ENCODE peak calls at places on chromosomes 4 and X, in four cellular contexts. U is HCT116, P is K562, Z is HepG2. N is an unnamed sample.
A peak's percentile ranks its signal among the peaks of the same experiment; 100 is the strongest.

GRCh38 chr4:175531405-175532091 is 280.5 kb downstream of the GPM6A start:
- DNase-seq in U (no peak), P (no peak), Z (no peak), N (no peak)

GRCh38 chrX:68694429-68695205 is 47.2 kb downstream of the STARD8 start:
- DNase-seq in U (no peak), P (no peak), Z (no peak), N (no peak)

GRCh38 chr4:7777871-7778523 is 161.7 kb downstream of the AFAP1 start:
- DNase-seq in U (no peak), P (no peak), Z (no peak), N (no peak)

GRCh38 chr4:188037003-188037713 is 41.6 kb downstream of the ZFP42 start:
- DNase-seq in U (no peak), P (no peak), Z (no peak), N (no peak)

GRCh38 chr4:53088132-53088531 is 226.0 kb downstream of the RASL11B start:
- DNase-seq in U (no peak), P (no peak), Z (no peak), N (no peak)

GRCh38 chr4:30380404-30380998 is 339.7 kb upstream of the PCDH7 start:
- DNase-seq in U (peak; percentile 65), P (peak; percentile 40), Z (peak; percentile 23), N (peak; percentile 17)

GRCh38 chr4:80967346-80967745 is 63.2 kb upstream of the BMP3 start:
- DNase-seq in U (no peak), P (no peak), Z (no peak), N (no peak)

GRCh38 chr4:149279331-149279730 is 536.3 kb downstream of the IQCM start:
- DNase-seq in U (no peak), P (no peak), Z (no peak), N (no peak)

GRCh38 chr4:151689211-151689991 is 71.4 kb downstream of the GATB start:
- DNase-seq in U (no peak), P (no peak), Z (no peak), N (no peak)

GRCh38 chrX:17634542-17635207 is 102.6 kb upstream of the SCML1 start:
- DNase-seq in U (no peak), P (no peak), Z (no peak), N (no peak)

GRCh38 chrX:38045697-38046096 is 39.3 kb downstream of the SYTL5 start:
- DNase-seq in U (no peak), P (no peak), Z (no peak), N (no peak)

GRCh38 chr4:1976416-1977352 is 32.1 kb downstream of the NELFA start:
- DNase-seq in U (no peak), P (no peak), Z (no peak), N (no peak)

GRCh38 chr4:29046166-29046565 is 1674.0 kb upstream of the PCDH7 start:
- DNase-seq in U (no peak), P (no peak), Z (no peak), N (no peak)

GRCh38 chr4:156330436-156331031 is 376.9 kb upstream of the CTSO start:
- DNase-seq in U (no peak), P (no peak), Z (no peak), N (no peak)

GRCh38 chr4:61173799-61174198 is 26.3 kb upstream of the ADGRL3 start:
- DNase-seq in U (no peak), P (no peak), Z (no peak), N (no peak)

GRCh38 chrX:43552703-43553102 is 103.4 kb upstream of the MAOA start:
- DNase-seq in U (no peak), P (no peak), Z (no peak), N (no peak)

GRCh38 chr4:6332042-6332668 is 62.5 kb downstream of the WFS1 start:
- DNase-seq in U (no peak), P (peak; percentile 66), Z (no peak), N (peak; percentile 84)

GRCh38 chrX:139446832-139447231 is 83.7 kb upstream of the F9 start:
- DNase-seq in U (no peak), P (no peak), Z (no peak), N (no peak)

GRCh38 chrX:155179343-155179997 is 36.8 kb upstream of the VBP1 start:
- DNase-seq in U (no peak), P (no peak), Z (no peak), N (no peak)

GRCh38 chrX:103063918-103064434 is at the start of gene BEX1:
- DNase-seq in U (no peak), P (no peak), Z (peak; percentile 35), N (peak; percentile 86)

GRCh38 chr4:128869801-128870509 is 60.5 kb downstream of the JADE1 start:
- DNase-seq in U (no peak), P (no peak), Z (no peak), N (no peak)

GRCh38 chr4:761739-762138 is 56.1 kb downstream of the PCGF3 start:
- DNase-seq in U (no peak), P (no peak), Z (no peak), N (no peak)

GRCh38 chrX:130176354-130176776 is 4.6 kb downstream of the RAB33A start:
- DNase-seq in U (no peak), P (no peak), Z (no peak), N (no peak)

GRCh38 chr4:150943831-150944230 is 71.3 kb downstream of the LRBA start:
- DNase-seq in U (no peak), P (no peak), Z (no peak), N (no peak)

GRCh38 chr4:148515248-148515647 is 73.0 kb upstream of the NR3C2 start:
- DNase-seq in U (peak; percentile 21), P (no peak), Z (no peak), N (no peak)

GRCh38 chrX:148928803-148929202 is 428.4 kb downstream of the AFF2 start:
- DNase-seq in U (no peak), P (no peak), Z (no peak), N (no peak)

GRCh38 chr4:82230310-82230709 is 143.5 kb downstream of the HNRNPD start:
- DNase-seq in U (no peak), P (no peak), Z (no peak), N (no peak)

GRCh38 chrX:63635750-63636149 is 149.3 kb downstream of the ARHGEF9 start:
- DNase-seq in U (no peak), P (no peak), Z (no peak), N (no peak)

GRCh38 chr4:76548704-76549103 is 113.7 kb downstream of the SHROOM3 start:
- DNase-seq in U (no peak), P (no peak), Z (no peak), N (no peak)

GRCh38 chr4:23878912-23879732 is 10.7 kb downstream of the PPARGC1A start:
- DNase-seq in U (no peak), P (no peak), Z (no peak), N (no peak)

GRCh38 chrX:69153060-69153730 is 12.1 kb downstream of the PJA1 start:
- DNase-seq in U (no peak), P (no peak), Z (peak; percentile 34), N (peak; percentile 15)

DNA sequence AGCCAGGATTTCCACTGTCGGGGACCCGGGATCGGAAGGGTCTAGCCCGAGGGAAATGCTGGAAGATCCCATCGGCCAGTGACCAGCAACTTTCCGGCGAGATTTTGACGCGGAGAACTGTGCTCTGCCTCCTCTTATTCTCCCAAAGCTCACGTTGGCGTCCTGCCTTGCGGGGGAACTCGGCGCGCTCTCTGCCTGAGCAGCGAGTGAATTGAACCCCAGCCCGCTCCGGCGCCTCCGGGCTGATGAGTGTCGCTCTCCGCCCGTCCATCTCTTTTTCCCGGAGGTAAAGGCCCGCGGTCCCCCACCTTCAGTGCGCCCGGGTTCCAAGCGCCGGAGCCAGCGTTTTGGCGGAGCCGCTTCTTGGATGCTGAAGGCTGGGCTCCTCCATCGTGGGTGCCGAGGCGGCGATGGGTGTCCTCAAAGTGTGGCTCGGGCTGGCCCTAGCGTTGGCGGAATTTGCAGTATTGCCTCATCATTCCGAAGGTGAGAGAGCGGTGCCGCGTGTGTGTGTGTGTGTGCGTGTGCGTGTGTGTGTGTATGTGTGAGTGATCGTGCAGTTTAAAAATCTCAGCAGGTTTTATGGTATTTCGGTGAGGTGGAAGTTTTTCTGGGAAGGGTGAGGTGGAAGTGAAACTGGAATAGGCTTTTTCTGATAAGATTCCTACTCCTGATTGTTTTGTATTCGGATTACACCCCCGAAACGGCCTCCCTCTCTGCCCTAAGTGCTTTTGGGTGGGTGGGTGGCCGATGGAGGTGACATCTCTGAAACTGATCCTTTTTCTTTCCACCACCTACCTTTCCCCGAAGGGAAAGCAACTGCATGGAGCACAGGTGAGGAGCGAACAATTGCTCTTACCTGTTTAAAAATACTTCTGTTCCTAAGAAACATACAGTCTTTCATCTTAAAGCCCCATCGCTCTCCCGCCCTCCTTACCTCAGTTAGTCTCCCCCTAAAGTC is 757 bp downstream of the FRAS1 start:
- DNase-seq in U (no peak), P (no peak), Z (peak; percentile 54), N (peak; percentile 66)
- TF ChIP-seq ELF1 in U (no peak), P (no peak), Z (no peak), N (no peak)

GRCh38 chr4:54541426-54542118 is 116.2 kb upstream of the KIT start:
- DNase-seq in U (no peak), P (peak; percentile 45), Z (no peak), N (no peak)
- TF ChIP-seq ELF1 in U (no peak), P (no peak), Z (no peak), N (no peak)

GRCh38 chr4:141768954-141769353 is 132.6 kb downstream of the IL15 start:
- DNase-seq in U (no peak), P (no peak), Z (no peak), N (no peak)
- TF ChIP-seq ELF1 in U (no peak), P (no peak), Z (no peak), N (no peak)

GRCh38 chrX:70434352-70434866 is 10.2 kb upstream of the DLG3 start:
- DNase-seq in U (peak; percentile 72), P (peak; percentile 84), Z (peak; percentile 73), N (peak; percentile 93)

GRCh38 chrX:70433848-70434351 is 10.7 kb upstream of the DLG3 start:
- DNase-seq in U (peak; percentile 49), P (peak; percentile 80), Z (peak; percentile 54), N (peak; percentile 79)

GRCh38 chrX:70436380-70436779 is 8.3 kb upstream of the DLG3 start:
- DNase-seq in U (no peak), P (peak; percentile 68), Z (no peak), N (peak; percentile 37)

GRCh38 chrX:70432936-70433847 is 10.1 kb downstream of the GDPD2 start:
- DNase-seq in U (no peak), P (no peak), Z (no peak), N (no peak)

DNA sequence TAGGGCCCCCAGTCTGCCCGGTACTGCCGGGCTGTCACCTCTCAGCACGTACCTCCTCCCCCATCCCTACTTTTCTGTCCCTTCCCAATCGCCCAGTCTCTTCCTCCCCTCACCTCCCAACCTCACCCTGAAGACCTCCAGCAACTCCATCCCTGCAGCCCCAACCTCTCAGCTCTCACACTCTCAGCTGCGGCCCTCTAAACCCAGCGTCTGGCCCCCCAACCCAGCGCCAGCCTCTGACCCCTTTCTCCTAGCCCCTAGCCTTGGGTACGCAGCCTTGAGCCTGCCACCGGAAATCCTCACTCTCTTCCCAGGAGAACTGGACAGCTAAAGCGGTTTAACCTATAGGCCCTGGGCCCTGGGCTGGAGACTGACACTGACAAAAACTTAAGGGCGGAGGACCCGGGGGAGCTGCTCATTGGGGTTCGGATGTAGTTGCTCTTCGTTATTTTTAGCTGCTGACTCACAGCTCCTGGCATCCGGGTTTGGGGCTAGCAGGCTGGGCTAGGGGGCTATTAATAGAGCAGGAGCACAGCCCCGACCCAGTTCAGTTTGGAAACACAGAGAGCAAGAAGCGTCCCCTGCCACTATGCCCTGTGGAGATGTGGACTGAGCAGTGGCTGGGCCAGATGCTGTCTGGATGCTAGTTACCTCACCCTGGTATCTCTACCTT is 9.6 kb upstream of the DLG3 start:
- DNase-seq in U (no peak), P (no peak), Z (no peak), N (no peak)
- TF ChIP-seq ELF1 in U (no peak), P (no peak), Z (no peak), N (no peak)

GRCh38 chrX:39152106-39152649 is 350.9 kb downstream of the MID1IP1 start:
- DNase-seq in U (no peak), P (peak; percentile 71), Z (no peak), N (peak; percentile 65)
- TF ChIP-seq ELF1 in U (no peak), P (no peak), Z (no peak), N (no peak)

N was measured in SK-N-SH.